ENCODE peak calls at places on chromosome 22, in four cellular contexts. L is choroid plexus epithelial cell, Q is WTC11, G is RWPE1. Z is an unnamed sample.

GRCh38 chr22:38715176-38715764 is 9.5 kb downstream of the GTPBP1 start:
- DNase-seq in L (no peak), Q (no peak), G (no peak), Z (no peak)

GRCh38 chr22:22884888-22885840 is 2.5 kb upstream of the IGLL5 start:
- DNase-seq in L (no peak), Q (no peak), G (no peak), Z (no peak)

GRCh38 chr22:34850010-34850409 is 215.9 kb upstream of the ISX start:
- DNase-seq in L (no peak), Q (no peak), G (no peak), Z (no peak)

GRCh38 chr22:26321469-26321913 is 107.6 kb upstream of the ASPHD2 start:
- DNase-seq in L (no peak), Q (no peak), G (no peak), Z (no peak)

GRCh38 chr22:29352778-29353177 is 35.6 kb downstream of the AP1B1 start:
- DNase-seq in L (no peak), Q (no peak), G (no peak), Z (no peak)

GRCh38 chr22:35915477-35916013 is 113.1 kb downstream of the RBFOX2 start:
- DNase-seq in L (peak), Q (no peak), G (peak), Z (no peak)

GRCh38 chr22:46746620-46747019 is 8.6 kb upstream of the CERK start:
- DNase-seq in L (no peak), Q (no peak), G (no peak), Z (no peak)

GRCh38 chr22:38318792-38319773 is 1.9 kb upstream of the CSNK1E start:
- DNase-seq in L (no peak), Q (peak), G (no peak), Z (no peak)

GRCh38 chr22:46549971-46550641 is 12.7 kb upstream of the CELSR1 start:
- DNase-seq in L (no peak), Q (no peak), G (no peak), Z (no peak)

GRCh38 chr22:23565942-23566715 is 14.0 kb downstream of the IGLL1 start:
- DNase-seq in L (no peak), Q (peak), G (no peak), Z (peak)

GRCh38 chr22:46581580-46582244 is 38.5 kb upstream of the GRAMD4 start:
- DNase-seq in L (no peak), Q (no peak), G (no peak), Z (no peak)

GRCh38 chr22:35347462-35347861 is 33.4 kb upstream of the HMOX1 start:
- DNase-seq in L (no peak), Q (no peak), G (no peak), Z (no peak)

GRCh38 chr22:21022955-21023614 is 8.1 kb downstream of the P2RX6 start:
- DNase-seq in L (no peak), Q (no peak), G (no peak), Z (no peak)
- TF ChIP-seq CTCF in L (no peak), Q (no peak), G (no peak), Z (no peak)

DNA sequence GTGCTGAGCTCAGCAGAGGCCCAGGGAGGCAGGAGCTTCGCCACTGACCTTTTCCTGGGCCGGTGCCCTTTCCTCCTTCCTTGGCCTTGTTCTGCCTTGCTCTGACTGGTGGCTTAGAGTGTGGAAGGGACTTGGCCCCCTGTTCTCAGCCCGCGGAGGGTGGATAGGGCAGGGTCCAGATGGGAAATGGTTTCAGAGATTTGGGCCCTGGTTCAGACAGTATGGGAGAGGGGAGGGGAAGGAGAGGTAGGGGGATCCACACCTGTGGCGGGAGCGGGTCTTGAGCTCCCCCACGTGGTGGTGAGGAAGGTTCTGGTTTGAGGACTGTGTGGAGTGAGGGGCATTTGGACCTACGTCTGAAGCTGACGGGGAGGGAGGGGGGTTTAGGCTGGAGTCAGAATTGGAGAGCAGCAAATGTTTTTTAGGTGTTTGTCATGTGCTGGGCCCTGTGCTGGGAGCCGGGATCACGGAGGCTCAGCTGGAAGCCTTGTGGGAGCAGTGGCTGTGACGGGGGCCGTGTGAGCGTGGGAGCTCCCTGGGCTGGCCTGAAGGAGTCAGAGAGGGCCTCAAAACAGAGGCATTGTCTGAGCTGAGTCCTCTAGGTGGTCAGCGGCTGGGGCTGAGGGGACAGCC is 27.2 kb downstream of the SHANK3 start:
- DNase-seq in L (no peak), Q (peak), G (no peak), Z (no peak)
- TF ChIP-seq CTCF in L (peak), Q (no peak), G (no peak), Z (peak)

GRCh38 chr22:31064369-31064768 is 16.7 kb upstream of the SMTN start:
- DNase-seq in L (no peak), Q (no peak), G (no peak), Z (no peak)

GRCh38 chr22:31068970-31069369 is 12.1 kb upstream of the SMTN start:
- DNase-seq in L (no peak), Q (no peak), G (no peak), Z (no peak)
- TF ChIP-seq CTCF in L (no peak), Q (no peak), G (no peak), Z (no peak)

GRCh38 chr22:27420186-27420816 is 381.3 kb downstream of the MN1 start:
- DNase-seq in L (peak), Q (no peak), G (no peak), Z (no peak)
- TF ChIP-seq CTCF in L (no peak), Q (no peak), G (no peak), Z (no peak)

DNA sequence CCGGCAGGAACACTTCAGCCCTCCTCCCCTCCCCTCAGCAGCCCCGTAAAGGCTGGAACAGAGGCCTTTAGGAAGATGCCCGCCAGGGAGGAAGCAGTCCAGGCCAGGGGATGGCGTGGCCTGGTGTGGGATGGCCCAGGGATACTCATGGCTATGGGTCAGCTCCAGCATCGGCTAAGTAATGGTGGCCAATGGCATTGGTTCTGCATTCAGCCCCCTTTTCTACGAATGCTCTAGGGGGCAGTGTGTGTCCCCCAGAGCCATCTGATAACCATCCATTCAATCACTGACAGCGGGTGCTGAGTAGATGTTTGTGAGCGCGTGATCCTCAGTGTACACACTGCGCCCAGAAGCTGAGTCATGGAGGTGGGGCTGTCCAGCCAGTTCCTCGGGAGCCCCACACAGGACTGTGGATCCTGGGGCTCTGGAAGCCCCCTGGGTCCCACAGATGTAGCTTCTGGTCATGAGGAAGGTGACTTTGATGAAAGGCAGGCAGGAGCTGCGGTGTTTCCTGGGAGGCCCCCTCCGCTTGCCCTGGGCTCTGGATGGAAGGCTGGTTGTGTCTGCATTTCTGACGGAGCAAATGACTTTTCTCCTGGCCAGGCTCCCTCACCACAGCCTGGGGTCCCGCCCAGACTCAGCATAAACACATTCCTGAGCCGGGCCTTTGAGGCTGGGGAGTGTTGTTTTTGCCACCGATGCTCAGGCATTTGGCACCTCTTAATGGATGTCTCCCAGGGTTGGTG is 46.5 kb downstream of the FBLN1 start:
- DNase-seq in L (peak), Q (no peak), G (peak), Z (no peak)
- TF ChIP-seq CTCF in L (peak), Q (peak), G (no peak), Z (no peak)

GRCh38 chr22:25172153-25172552 is 27.5 kb upstream of the CRYBB3 start:
- DNase-seq in L (peak), Q (no peak), G (no peak), Z (no peak)
- TF ChIP-seq CTCF in L (peak), Q (no peak), G (no peak), Z (no peak)